ENCODE peak calls at places on chromosomes 6 and 20, in four cellular contexts. Y is uterus, T is cardiac fibroblast, U is heart left ventricle. N is an unnamed sample.

GRCh38 chr20:63612276-63612931 is 14.5 kb downstream of the GMEB2 start:
- DNase-seq in Y (no peak), T (no peak), U (no peak), N (no peak)

GRCh38 chr6:157075549-157076426 is 247.5 kb downstream of the TMEM242 start:
- DNase-seq in Y (no peak), T (peak; percentile 29), U (no peak), N (peak; percentile 45)

GRCh38 chr20:50690979-50691584 is at the start of gene RIPOR3:
- DNase-seq in Y (peak; percentile 50), T (no peak), U (no peak), N (no peak)

GRCh38 chr20:16953858-16954257 is 205.7 kb downstream of the OTOR start:
- DNase-seq in Y (no peak), T (no peak), U (no peak), N (no peak)

GRCh38 chr20:43799150-43799711 is 72.4 kb upstream of the GTSF1L start:
- DNase-seq in Y (no peak), T (peak; percentile 30), U (no peak), N (peak; percentile 26)

GRCh38 chr20:17316316-17317038 is 89.6 kb downstream of the PCSK2 start:
- DNase-seq in Y (no peak), T (no peak), U (no peak), N (no peak)

GRCh38 chr6:163588211-163588919 is 173.8 kb downstream of the QKI start:
- DNase-seq in Y (no peak), T (peak; percentile 24), U (no peak), N (peak; percentile 48)

GRCh38 chr20:50615407-50615806 is 75.9 kb downstream of the RIPOR3 start:
- DNase-seq in Y (no peak), T (no peak), U (no peak), N (no peak)

GRCh38 chr20:23050847-23051627 is 1.6 kb upstream of the THBD start:
- DNase-seq in Y (peak; percentile 61), T (peak; percentile 93), U (peak; percentile 88), N (peak; percentile 70)

GRCh38 chr6:14660767-14661166 is 543.2 kb downstream of the CD83 start:
- DNase-seq in Y (no peak), T (no peak), U (no peak), N (no peak)

DNA sequence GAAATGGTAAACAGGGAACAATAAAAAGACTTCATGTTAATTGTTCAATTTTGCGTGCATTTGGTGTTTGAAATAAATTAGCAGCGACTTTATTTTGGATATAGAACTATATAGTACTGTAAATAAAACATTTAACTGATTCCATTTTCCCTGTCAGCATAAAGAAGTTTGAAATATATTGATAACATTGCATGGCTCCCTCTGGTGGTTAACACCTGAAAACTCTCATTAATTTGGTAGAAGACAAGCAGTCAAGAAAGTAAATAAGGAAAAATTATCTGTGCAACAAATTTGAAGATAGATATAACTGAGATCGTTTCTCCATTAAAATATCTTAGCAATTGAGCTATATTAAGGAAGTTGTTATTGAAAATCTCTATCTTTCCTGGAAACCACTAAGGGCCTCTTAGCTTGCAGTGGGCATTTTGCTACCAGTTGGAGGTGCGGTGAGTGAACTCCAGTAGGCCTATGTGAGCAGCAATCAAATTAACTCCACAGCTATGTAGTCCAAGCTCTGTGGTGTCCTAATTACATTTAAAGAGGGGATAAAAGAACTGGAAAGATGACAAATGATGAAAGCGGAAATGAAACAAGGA is 435.7 kb upstream of the FKBP1C start:
- DNase-seq in Y (no peak), T (no peak), U (no peak), N (peak; percentile 25)
- TF ChIP-seq CTCF in Y (no peak), T (no peak), U (no peak), N (peak; percentile 71)

GRCh38 chr6:39947611-39948068 is 13.4 kb upstream of the MOCS1 start:
- DNase-seq in Y (no peak), T (no peak), U (no peak), N (no peak)
- TF ChIP-seq CTCF in Y (no peak), T (no peak), U (no peak), N (no peak)

DNA sequence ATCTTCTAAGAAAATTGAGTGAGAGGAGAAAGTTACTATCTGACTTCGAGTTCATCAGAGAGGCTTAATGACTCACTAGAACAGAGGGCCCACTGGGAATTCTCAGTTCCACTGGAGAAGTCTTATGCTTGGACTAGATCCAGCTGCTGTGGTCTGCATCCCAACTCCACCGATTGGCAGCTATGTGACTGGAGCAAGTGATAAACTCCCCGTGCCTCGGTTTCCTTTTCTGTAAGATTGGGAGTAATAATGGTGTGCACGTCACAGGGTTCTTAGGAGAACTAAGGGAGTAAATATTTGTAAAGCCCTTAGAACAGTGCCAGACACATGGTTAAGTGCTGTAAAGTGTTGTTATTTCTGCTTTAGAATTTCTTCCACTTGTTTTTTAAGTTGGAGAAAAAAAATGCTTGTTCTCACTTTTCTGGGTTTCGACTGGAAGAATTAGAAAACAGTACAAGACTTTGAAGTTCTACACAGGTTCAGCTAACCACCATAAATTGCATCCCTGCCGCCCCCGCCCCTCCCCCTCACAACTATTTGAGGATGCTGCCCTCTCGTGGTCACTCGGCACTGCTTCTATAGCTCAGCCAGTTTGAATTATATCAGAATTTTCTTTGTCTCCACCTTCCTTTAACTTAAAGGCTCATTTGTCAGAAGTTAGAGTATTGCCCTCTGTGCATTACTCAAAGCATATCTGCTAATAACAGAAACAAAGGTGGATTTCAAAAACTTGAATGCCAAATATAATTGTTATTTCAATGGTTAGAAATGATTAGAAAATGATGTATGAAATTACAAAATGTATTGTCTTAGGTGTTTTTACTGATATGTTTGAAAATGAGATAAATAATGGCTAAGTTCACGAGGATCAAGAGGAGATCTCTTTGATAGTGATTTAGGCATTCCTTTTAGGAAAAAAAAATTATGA is 95.0 kb upstream of the IFNGR1 start:
- DNase-seq in Y (peak; percentile 76), T (peak; percentile 83), U (peak; percentile 71), N (peak; percentile 67)
- TF ChIP-seq CTCF in Y (peak; percentile 61), T (peak; percentile 78), U (peak; percentile 86), N (peak; percentile 84)

GRCh38 chr20:4617019-4617418 is 104.7 kb upstream of the PRND start:
- DNase-seq in Y (no peak), T (no peak), U (no peak), N (no peak)

GRCh38 chr20:4617484-4617883 is 104.2 kb upstream of the PRND start:
- DNase-seq in Y (no peak), T (no peak), U (no peak), N (no peak)

GRCh38 chr20:4610871-4611270 is 110.8 kb upstream of the PRND start:
- DNase-seq in Y (no peak), T (no peak), U (no peak), N (no peak)

GRCh38 chr20:4613184-4613583 is 108.5 kb upstream of the PRND start:
- DNase-seq in Y (no peak), T (no peak), U (no peak), N (no peak)

GRCh38 chr20:4613718-4614620 is 107.7 kb upstream of the PRND start:
- DNase-seq in Y (peak; percentile 53), T (peak; percentile 72), U (no peak), N (peak; percentile 79)
- TF ChIP-seq CTCF in Y (peak; percentile 39), T (peak; percentile 43), U (peak; percentile 18), N (peak; percentile 83)

GRCh38 chr6:21935142-21935541 is 341.6 kb downstream of the SOX4 start:
- DNase-seq in Y (no peak), T (no peak), U (no peak), N (no peak)

GRCh38 chr6:21941926-21942325 is 348.4 kb downstream of the SOX4 start:
- DNase-seq in Y (no peak), T (no peak), U (no peak), N (no peak)

GRCh38 chr6:21935561-21936028 is 342.0 kb downstream of the SOX4 start:
- DNase-seq in Y (no peak), T (peak; percentile 63), U (no peak), N (peak; percentile 69)

GRCh38 chr6:21933351-21933750 is 339.8 kb downstream of the SOX4 start:
- DNase-seq in Y (no peak), T (no peak), U (no peak), N (no peak)

DNA sequence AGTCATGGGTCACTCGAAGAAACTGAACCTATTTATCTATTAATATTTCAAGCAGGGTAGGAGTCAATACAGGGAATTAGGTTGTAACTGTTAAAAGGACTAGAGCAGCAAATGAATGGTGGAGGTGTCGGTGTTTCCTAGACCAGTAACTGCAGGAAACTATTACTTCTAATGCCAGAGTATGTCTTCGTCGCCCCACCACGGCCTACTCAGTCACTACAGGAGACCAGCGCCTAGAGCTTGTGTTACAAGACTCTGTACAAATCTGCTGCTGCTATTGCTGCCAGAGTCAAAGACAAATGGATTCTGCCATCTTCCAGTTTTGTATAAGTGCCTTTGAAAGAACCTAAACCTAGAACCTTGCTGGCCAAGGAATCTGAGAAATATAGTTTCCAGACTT is 343.9 kb downstream of the SOX4 start:
- DNase-seq in Y (no peak), T (no peak), U (no peak), N (no peak)
- TF ChIP-seq CTCF in Y (no peak), T (no peak), U (no peak), N (no peak)

GRCh38 chr20:3406481-3407425 is 716 bp downstream of the DNAAF9 start:
- DNase-seq in Y (peak; percentile 46), T (peak; percentile 56), U (peak; percentile 56), N (no peak)

GRCh38 chr20:3409417-3409816 is 1.9 kb upstream of the DNAAF9 start:
- DNase-seq in Y (no peak), T (no peak), U (no peak), N (no peak)

GRCh38 chr20:3408251-3408637 is 775 bp upstream of the DNAAF9 start:
- DNase-seq in Y (no peak), T (no peak), U (no peak), N (no peak)

GRCh38 chr20:3405696-3406358 is 1.6 kb downstream of the DNAAF9 start:
- DNase-seq in Y (no peak), T (no peak), U (no peak), N (no peak)

DNA sequence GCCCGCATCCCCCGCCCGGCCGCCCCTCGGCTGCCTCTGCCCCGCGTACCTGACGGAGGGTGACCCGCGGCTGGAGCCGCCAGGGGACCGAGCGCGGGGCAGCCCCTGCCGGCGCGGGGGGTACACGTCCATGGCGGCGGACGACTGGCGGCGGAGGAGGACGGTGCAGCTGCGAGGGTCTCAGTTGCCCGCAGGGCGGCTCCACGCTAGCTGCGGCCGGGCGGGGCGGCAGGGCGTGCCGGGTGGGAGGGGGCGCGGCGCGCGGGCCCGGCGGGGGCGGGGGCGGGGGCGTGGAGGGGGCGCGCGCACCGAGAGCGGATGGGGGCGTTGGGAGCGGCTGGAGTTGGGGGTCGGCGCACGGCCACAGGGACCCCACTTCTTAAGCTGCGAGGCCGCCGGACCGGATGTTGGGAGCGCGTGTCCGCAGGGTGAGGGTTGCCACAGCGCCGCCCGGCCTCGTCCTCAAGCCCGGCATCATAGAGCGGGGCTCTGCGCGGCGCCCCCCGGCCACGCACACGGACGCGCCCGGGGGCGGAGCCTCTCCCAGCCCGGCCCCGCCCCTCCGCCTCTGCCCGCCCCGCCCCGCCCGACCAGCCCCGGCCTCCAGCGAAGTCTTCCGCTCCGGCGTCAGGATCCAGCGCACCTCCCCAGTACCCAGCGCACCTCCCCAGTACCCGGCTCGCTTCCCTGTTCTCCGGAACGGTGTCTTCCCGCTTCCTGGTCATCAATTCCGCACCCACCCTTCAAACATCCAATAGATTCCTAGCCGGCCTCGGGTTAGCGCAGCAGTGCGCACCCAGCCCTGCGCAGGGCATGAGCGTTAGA is at the start of gene DNAAF9:
- DNase-seq in Y (peak; percentile 72), T (peak; percentile 79), U (peak; percentile 83), N (peak; percentile 74)
- TF ChIP-seq CTCF in Y (peak; percentile 35), T (peak; percentile 6), U (no peak), N (no peak)

GRCh38 chr20:48338717-48339116 is 489.1 kb downstream of the PREX1 start:
- DNase-seq in Y (no peak), T (peak; percentile 71), U (no peak), N (no peak)
- TF ChIP-seq CTCF in Y (no peak), T (no peak), U (no peak), N (no peak)